ENCODE peak calls at places on chromosomes 3 and 15, in six cellular contexts. I is EH; T is NCI-H446; L is pulmonary artery endothelial cell; W is GM04503; S is activated CD4-positive, alpha-beta T cell treated with anti-CD3 and anti-CD28 coated beads for 24 hours. M is an unnamed sample.

GRCh38 chr3:144375122-144375521 is 403.5 kb downstream of the DIPK2A start:
- DNase-seq in I (no peak), T (no peak), L (no peak), W (no peak), S (no peak), M (no peak)

GRCh38 chr3:188881954-188882641 is 289.7 kb upstream of the TPRG1 start:
- DNase-seq in I (peak), T (no peak), L (peak), W (peak), S (no peak), M (no peak)

GRCh38 chr3:161263057-161263456 is 41.9 kb downstream of the NMD3 start:
- DNase-seq in I (peak), T (no peak), L (no peak), W (peak), S (no peak), M (no peak)

GRCh38 chr15:55389276-55389631 is 18.9 kb downstream of the CCPG1 start:
- DNase-seq in I (peak), T (no peak), L (no peak), W (no peak), S (no peak), M (no peak)

GRCh38 chr15:82805994-82806406 is at the start of gene FSD2:
- DNase-seq in I (peak), T (no peak), L (no peak), W (no peak), S (no peak), M (peak)

GRCh38 chr3:144821583-144821982 is 850.0 kb downstream of the DIPK2A start:
- DNase-seq in I (no peak), T (no peak), L (no peak), W (peak), S (no peak), M (no peak)

GRCh38 chr3:43695443-43695842 is 4.7 kb downstream of the ABHD5 start:
- DNase-seq in I (peak), T (no peak), L (no peak), W (peak), S (no peak), M (no peak)

GRCh38 chr3:114645392-114645791 is 351.6 kb downstream of the TIGIT start:
- DNase-seq in I (peak), T (no peak), L (no peak), W (no peak), S (no peak), M (no peak)

GRCh38 chr3:182149594-182149993 is 437.9 kb downstream of the SOX2 start:
- DNase-seq in I (no peak), T (no peak), L (no peak), W (no peak), S (no peak), M (no peak)

GRCh38 chr3:9778102-9778501 is 8.4 kb upstream of the CAMK1 start:
- DNase-seq in I (peak), T (no peak), L (no peak), W (peak), S (peak), M (no peak)

GRCh38 chr3:1527780-1528179 is 435.0 kb downstream of the CNTN6 start:
- DNase-seq in I (no peak), T (no peak), L (no peak), W (no peak), S (no peak), M (no peak)

GRCh38 chr3:46716461-46717441 is 918 bp downstream of the PRSS50 start:
- DNase-seq in I (no peak), T (no peak), L (no peak), W (no peak), S (no peak), M (no peak)

GRCh38 chr3:27508421-27508820 is 24.2 kb upstream of the SLC4A7 start:
- DNase-seq in I (no peak), T (no peak), L (no peak), W (no peak), S (no peak), M (no peak)

GRCh38 chr3:56900801-56901200 is 99.1 kb upstream of the ARHGEF3 start:
- DNase-seq in I (no peak), T (no peak), L (no peak), W (no peak), S (no peak), M (no peak)

GRCh38 chr3:180646187-180646790 is 33.0 kb downstream of the CCDC39 start:
- DNase-seq in I (no peak), T (no peak), L (no peak), W (no peak), S (no peak), M (no peak)

GRCh38 chr15:93048759-93049161 is 40.3 kb downstream of the RGMA start:
- DNase-seq in I (no peak), T (peak), L (no peak), W (no peak), S (no peak), M (no peak)

GRCh38 chr15:39134282-39134681 is 446.6 kb upstream of the THBS1 start:
- DNase-seq in I (no peak), T (no peak), L (no peak), W (no peak), S (no peak), M (no peak)

GRCh38 chr3:113585720-113586119 is 53.4 kb downstream of the SIDT1 start:
- DNase-seq in I (no peak), T (no peak), L (no peak), W (no peak), S (no peak), M (no peak)

GRCh38 chr3:197174927-197175326 is 123.5 kb downstream of the DLG1 start:
- DNase-seq in I (no peak), T (no peak), L (no peak), W (no peak), S (no peak), M (no peak)

GRCh38 chr3:183242431-183242830 is 10.6 kb upstream of the B3GNT5 start:
- DNase-seq in I (no peak), T (no peak), L (no peak), W (no peak), S (no peak), M (no peak)

GRCh38 chr3:191425322-191425734 is 35.6 kb upstream of the PYDC2 start:
- DNase-seq in I (no peak), T (peak), L (no peak), W (no peak), S (no peak), M (no peak)

GRCh38 chr3:134211797-134212196 is 38.9 kb downstream of the RYK start:
- DNase-seq in I (peak), T (peak), L (peak), W (no peak), S (no peak), M (no peak)

GRCh38 chr15:62570405-62570783 is 405.3 kb upstream of the C2CD4B start:
- DNase-seq in I (no peak), T (no peak), L (no peak), W (no peak), S (no peak), M (no peak)

GRCh38 chr3:86865506-86865905 is 125.4 kb downstream of the VGLL3 start:
- DNase-seq in I (peak), T (no peak), L (no peak), W (peak), S (no peak), M (no peak)

GRCh38 chr15:71551566-71551965 is 258.8 kb upstream of the NR2E3 start:
- DNase-seq in I (no peak), T (no peak), L (no peak), W (no peak), S (no peak), M (no peak)